ENCODE peak calls at places on chromosomes 13 and 19, in nine cellular contexts. J is endodermal cell, P is tibial nerve, X is fibroblast of mammary gland, C is astrocyte, V is heart right ventricle, K is AG04450, I is ascending aorta, U is A549. F is an unnamed sample.

GRCh38 chr19:3234800-3235199 is 10.3 kb downstream of the CELF5 start:
- DNase-seq in J (peak; percentile 83), P (no peak), X (no peak), C (no peak), V (no peak), K (no peak), I (no peak), U (no peak), F (no peak)

GRCh38 chr13:101527130-101527529 is 74.7 kb downstream of the ITGBL1 start:
- DNase-seq in J (no peak), P (no peak), X (no peak), C (no peak), V (no peak), K (no peak), I (no peak), U (no peak), F (peak; percentile 60)

GRCh38 chr19:58392945-58393724 is 2.3 kb upstream of the RNF225 start:
- DNase-seq in J (peak; percentile 47), P (no peak), X (no peak), C (no peak), V (no peak), K (no peak), I (no peak), U (no peak), F (no peak)

GRCh38 chr19:15471639-15472101 is 7.3 kb upstream of the RASAL3 start:
- DNase-seq in J (peak; percentile 82), P (no peak), X (no peak), C (no peak), V (no peak), K (no peak), I (no peak), U (no peak), F (no peak)

GRCh38 chr13:99357149-99357596 is 50.0 kb upstream of the GPR183 start:
- DNase-seq in J (no peak), P (no peak), X (peak; percentile 66), C (peak; percentile 85), V (no peak), K (peak; percentile 36), I (no peak), U (no peak), F (peak; percentile 86)

GRCh38 chr13:60519496-60519895 is 122.5 kb downstream of the TDRD3 start:
- DNase-seq in J (no peak), P (no peak), X (no peak), C (no peak), V (no peak), K (no peak), I (no peak), U (no peak), F (no peak)

GRCh38 chr19:38135150-38135998 is 88.6 kb downstream of the DPF1 start:
- DNase-seq in J (no peak), P (no peak), X (peak; percentile 26), C (no peak), V (no peak), K (no peak), I (no peak), U (no peak), F (no peak)

GRCh38 chr19:4326837-4327251 is 11.8 kb downstream of the STAP2 start:
- DNase-seq in J (peak; percentile 90), P (no peak), X (no peak), C (no peak), V (no peak), K (no peak), I (no peak), U (no peak), F (no peak)

GRCh38 chr13:24053505-24054251 is 106.8 kb upstream of the SPATA13 start:
- DNase-seq in J (peak; percentile 94), P (no peak), X (peak; percentile 69), C (peak; percentile 42), V (no peak), K (no peak), I (no peak), U (peak; percentile 72), F (peak; percentile 70)

GRCh38 chr13:94175076-94175475 is 304.4 kb downstream of the DCT start:
- DNase-seq in J (no peak), P (no peak), X (no peak), C (no peak), V (no peak), K (no peak), I (no peak), U (no peak), F (no peak)

GRCh38 chr13:26726684-26727083 is 33.9 kb downstream of the GPR12 start:
- DNase-seq in J (no peak), P (no peak), X (no peak), C (no peak), V (no peak), K (no peak), I (no peak), U (no peak), F (no peak)

GRCh38 chr13:40665754-40666057 is 735 bp downstream of the FOXO1 start:
- DNase-seq in J (no peak), P (no peak), X (no peak), C (peak; percentile 32), V (no peak), K (no peak), I (no peak), U (no peak), F (no peak)

GRCh38 chr13:93004919-93005318 is 221.7 kb upstream of the GPC6 start:
- DNase-seq in J (peak; percentile 59), P (no peak), X (peak; percentile 38), C (no peak), V (no peak), K (no peak), I (no peak), U (peak; percentile 5), F (peak; percentile 32)

GRCh38 chr19:45448887-45449299 is 18.9 kb upstream of the FOSB start:
- DNase-seq in J (no peak), P (no peak), X (no peak), C (no peak), V (no peak), K (no peak), I (no peak), U (no peak), F (no peak)

GRCh38 chr13:53782400-53783030 is 753.9 kb downstream of the OLFM4 start:
- DNase-seq in J (peak; percentile 65), P (no peak), X (peak; percentile 46), C (peak; percentile 18), V (no peak), K (no peak), I (no peak), U (peak; percentile 35), F (peak; percentile 65)

GRCh38 chr13:99150575-99151370 is 49.9 kb upstream of the UBAC2 start:
- DNase-seq in J (no peak), P (no peak), X (peak; percentile 45), C (peak; percentile 75), V (no peak), K (no peak), I (no peak), U (peak; percentile 72), F (peak; percentile 58)

GRCh38 chr19:58395220-58395978 is at the start of gene RNF225:
- DNase-seq in J (peak; percentile 87), P (no peak), X (peak; percentile 13), C (no peak), V (no peak), K (no peak), I (no peak), U (peak; percentile 49), F (no peak)

GRCh38 chr13:20160346-20161274 is at the start of gene GJA3:
- DNase-seq in J (peak; percentile 85), P (no peak), X (peak; percentile 23), C (peak; percentile 18), V (peak; percentile 66), K (no peak), I (no peak), U (peak; percentile 29), F (peak; percentile 25)
- H3K4me3 ChIP-seq in J (peak within 1 kb of the TSS; percentile 73), P (peak within 1 kb of the TSS; percentile 40), X (peak within 1 kb of the TSS; percentile 53), C (peak within 1 kb of the TSS; percentile 55), V (peak within 1 kb of the TSS; percentile 64), K (peak within 1 kb of the TSS; percentile 71), I (peak within 1 kb of the TSS; percentile 34), U (peak within 1 kb of the TSS; percentile 47), F (peak within 1 kb of the TSS; percentile 46)

DNA sequence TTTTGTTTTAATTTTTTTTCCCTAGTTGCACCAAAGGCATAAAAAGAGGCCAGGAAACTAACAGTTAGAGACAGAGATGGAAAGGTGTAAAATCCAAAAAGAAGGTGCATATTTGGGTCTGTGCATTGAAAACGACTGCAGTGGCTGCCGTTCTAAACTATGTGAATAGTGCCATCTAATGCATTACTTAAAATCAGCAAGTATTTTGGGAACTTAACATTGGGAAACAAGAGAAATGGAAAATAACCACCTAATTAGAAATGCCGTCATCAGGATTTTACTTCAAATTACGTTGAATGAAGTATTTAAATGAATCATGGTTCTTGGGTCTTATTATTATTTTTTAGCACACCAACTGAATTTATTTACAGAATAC is 189.5 kb upstream of the MIR17HG start:
- DNase-seq in J (no peak), P (no peak), X (no peak), C (no peak), V (no peak), K (no peak), I (no peak), U (no peak), F (no peak)
- TF ChIP-seq CTCF in J (peak; percentile 27), P (no peak), X (no peak), C (no peak), V (no peak), K (no peak), I (peak; percentile 5), U (no peak), F (no peak)

GRCh38 chr19:32676895-32677359 is 1.3 kb downstream of the RGS9BP start:
- DNase-seq in J (no peak), P (no peak), X (no peak), C (no peak), V (peak; percentile 21), K (no peak), I (no peak), U (no peak), F (no peak)
- H3K4me3 ChIP-seq in J (peak overlapping the region; percentile 90), P (no peak overlapping the region), X (no peak overlapping the region), C (no peak overlapping the region), V (peak overlapping the region; percentile 81), K (no peak overlapping the region), I (no peak overlapping the region), U (peak overlapping the region; percentile 84), F (no peak overlapping the region)

GRCh38 chr13:108915095-108915633 is 285.8 kb downstream of the MYO16 start:
- DNase-seq in J (no peak), P (no peak), X (peak; percentile 74), C (peak; percentile 22), V (no peak), K (peak; percentile 27), I (no peak), U (peak; percentile 49), F (peak; percentile 77)
- TF ChIP-seq CTCF in J (peak; percentile 78), P (peak; percentile 53), X (peak; percentile 75), C (peak; percentile 76), V (no peak), K (peak; percentile 75), I (peak; percentile 47), U (peak; percentile 76), F (peak; percentile 69)

GRCh38 chr19:6108721-6109633 is 1.3 kb downstream of the RFX2 start:
- DNase-seq in J (peak; percentile 70), P (peak; percentile 43), X (peak; percentile 59), C (peak; percentile 62), V (peak; percentile 57), K (no peak), I (peak; percentile 89), U (peak; percentile 37), F (peak; percentile 60)
- H3K4me3 ChIP-seq in J (peak overlapping the region; percentile 69), P (peak overlapping the region; percentile 58), X (peak overlapping the region; percentile 60), C (peak overlapping the region; percentile 67), V (peak overlapping the region; percentile 60), K (peak overlapping the region; percentile 67), I (peak overlapping the region; percentile 95), U (peak overlapping the region; percentile 73), F (peak overlapping the region; percentile 61)